ENCODE peak calls at places on chromosome 20, in five cellular contexts. S is T-cell; D is sciatic nerve; P is stimulated activated CD4-positive, alpha-beta T cell treated with anti-CD3 and anti-CD28 coated beads, Interleukin-1b, Interleukin-23, amount 100 ng/mL, for 1 hour; T is A172. H is an unnamed sample.

GRCh38 chr20:64095927-64096326 is 11.4 kb downstream of the NPBWR2 start:
- DNase-seq in D (no peak), P (no peak), T (no peak), S (no peak), H (no peak)

GRCh38 chr20:41228858-41229257 is 88.7 kb downstream of the ZHX3 start:
- DNase-seq in D (no peak), T (no peak), P (no peak), S (no peak), H (no peak)

GRCh38 chr20:6026051-6026450 is 27.8 kb downstream of the LRRN4 start:
- DNase-seq in S (no peak), P (no peak), T (no peak), D (no peak), H (no peak)

GRCh38 chr20:6838181-6838826 is 70.8 kb downstream of the BMP2 start:
- DNase-seq in T (no peak), D (no peak), S (no peak), P (no peak), H (no peak)

GRCh38 chr20:31606928-31607639 is 2.0 kb downstream of the ID1 start:
- DNase-seq in P (no peak), T (peak), S (no peak), D (no peak), H (peak)

GRCh38 chr20:36855241-36855657 is 20.7 kb upstream of the TLDC2 start:
- DNase-seq in P (no peak), S (no peak), T (peak), D (no peak), H (no peak)

GRCh38 chr20:1215386-1216170 is 10.3 kb upstream of the RAD21L1 start:
- DNase-seq in T (no peak), S (no peak), P (no peak), D (no peak), H (no peak)

GRCh38 chr20:19887566-19888268 is 129.4 kb upstream of the NAA20 start:
- DNase-seq in T (no peak), D (no peak), P (no peak), S (no peak), H (no peak)

GRCh38 chr20:53001502-53002301 is 29.5 kb downstream of the TSHZ2 start:
- DNase-seq in T (peak), P (no peak), D (no peak), S (no peak), H (no peak)

GRCh38 chr20:3681931-3682820 is at the start of gene ADAM33:
- DNase-seq in P (no peak), D (peak), S (no peak), T (no peak), H (peak)

GRCh38 chr20:25000268-25000801 is 7.8 kb upstream of the APMAP start:
- DNase-seq in P (no peak), T (peak), D (peak), S (no peak), H (peak)

GRCh38 chr20:60463798-60464197 is 505.6 kb downstream of the CDH26 start:
- DNase-seq in P (no peak), T (no peak), D (no peak), S (no peak), H (no peak)

GRCh38 chr20:50540620-50541605 is 30.7 kb downstream of the PTPN1 start:
- DNase-seq in P (no peak), T (peak), D (no peak), S (no peak), H (no peak)

GRCh38 chr20:32070690-32071213 is 18.7 kb downstream of the HCK start:
- DNase-seq in T (no peak), P (no peak), D (no peak), S (no peak), H (no peak)

GRCh38 chr20:10376271-10377075 is 57.5 kb downstream of the MKKS start:
- DNase-seq in S (no peak), P (no peak), T (no peak), D (no peak), H (no peak)

GRCh38 chr20:56249244-56249955 is 868 bp downstream of the MC3R start:
- DNase-seq in S (no peak), T (peak), D (no peak), P (no peak), H (no peak)

H was measured in left cardiac atrium.